ENCODE peak calls at places on chromosomes 6 and 20, in seven cellular contexts. One of them, this sample, is unnamed.

GRCh38 chr6:56739836-56740815 is 97.4 kb upstream of the DST start:
- DNase-seq in mesenchymal stem cell: no peak
- DNase-seq in mesendoderm: no peak
- DNase-seq in trophoblast cell: no peak
- DNase-seq in H1: no peak
- DNase-seq in neuronal stem cell: no peak
- DNase-seq in H9: no peak
- DNase-seq in this sample: no peak

GRCh38 chr20:16052406-16052805 is 520.8 kb downstream of the KIF16B start:
- DNase-seq in H9: no peak
- DNase-seq in neuronal stem cell: no peak
- DNase-seq in mesenchymal stem cell: no peak
- DNase-seq in trophoblast cell: no peak
- DNase-seq in mesendoderm: no peak
- DNase-seq in H1: no peak
- DNase-seq in this sample: no peak

GRCh38 chr6:31582230-31582601 is at the start of gene LTB:
- DNase-seq in neuronal stem cell: no peak
- DNase-seq in trophoblast cell: no peak
- DNase-seq in mesenchymal stem cell: no peak
- DNase-seq in H1: no peak
- DNase-seq in mesendoderm: no peak
- DNase-seq in H9: no peak
- DNase-seq in this sample: no peak

GRCh38 chr6:165606740-165607008 is 56.4 kb downstream of the PDE10A start:
- DNase-seq in H9: no peak
- DNase-seq in mesenchymal stem cell: no peak
- DNase-seq in neuronal stem cell: no peak
- DNase-seq in H1: no peak
- DNase-seq in trophoblast cell: peak
- DNase-seq in mesendoderm: no peak
- DNase-seq in this sample: no peak

GRCh38 chr20:57392512-57393271 is 1.5 kb downstream of the RBM38 start:
- DNase-seq in trophoblast cell: no peak
- DNase-seq in mesendoderm: no peak
- DNase-seq in H9: no peak
- DNase-seq in H1: no peak
- DNase-seq in mesenchymal stem cell: no peak
- DNase-seq in neuronal stem cell: no peak
- DNase-seq in this sample: no peak

GRCh38 chr6:63649847-63650265 is 14.3 kb downstream of the PHF3 start:
- DNase-seq in neuronal stem cell: no peak
- DNase-seq in trophoblast cell: no peak
- DNase-seq in H9: no peak
- DNase-seq in H1: no peak
- DNase-seq in mesenchymal stem cell: peak
- DNase-seq in mesendoderm: no peak
- DNase-seq in this sample: peak

GRCh38 chr6:14210077-14210476 is 92.5 kb downstream of the CD83 start:
- DNase-seq in H9: no peak
- DNase-seq in mesendoderm: no peak
- DNase-seq in trophoblast cell: no peak
- DNase-seq in H1: no peak
- DNase-seq in neuronal stem cell: no peak
- DNase-seq in mesenchymal stem cell: no peak
- DNase-seq in this sample: no peak

GRCh38 chr6:44077201-44077946 is 49.9 kb downstream of the MRPL14 start:
- DNase-seq in H1: no peak
- DNase-seq in mesenchymal stem cell: no peak
- DNase-seq in trophoblast cell: no peak
- DNase-seq in neuronal stem cell: no peak
- DNase-seq in H9: no peak
- DNase-seq in mesendoderm: no peak
- DNase-seq in this sample: no peak

GRCh38 chr6:157219201-157220200 is 103.8 kb downstream of the TMEM242 start:
- DNase-seq in neuronal stem cell: no peak
- DNase-seq in H1: no peak
- DNase-seq in H9: peak
- DNase-seq in mesendoderm: peak
- DNase-seq in trophoblast cell: no peak
- DNase-seq in mesenchymal stem cell: peak
- DNase-seq in this sample: peak

GRCh38 chr6:116928667-116929066 is 51.6 kb downstream of the RFX6 start:
- DNase-seq in neuronal stem cell: no peak
- DNase-seq in trophoblast cell: no peak
- DNase-seq in H9: no peak
- DNase-seq in mesendoderm: peak
- DNase-seq in H1: no peak
- DNase-seq in mesenchymal stem cell: no peak
- DNase-seq in this sample: no peak

GRCh38 chr6:32086661-32087573 is 22.2 kb downstream of the TNXB start:
- DNase-seq in H1: no peak
- DNase-seq in mesendoderm: no peak
- DNase-seq in neuronal stem cell: no peak
- DNase-seq in mesenchymal stem cell: peak
- DNase-seq in trophoblast cell: no peak
- DNase-seq in H9: no peak
- DNase-seq in this sample: peak

GRCh38 chr6:119566546-119567263 is 217.1 kb upstream of the MAN1A1 start:
- DNase-seq in H9: no peak
- DNase-seq in mesenchymal stem cell: no peak
- DNase-seq in H1: no peak
- DNase-seq in neuronal stem cell: no peak
- DNase-seq in mesendoderm: no peak
- DNase-seq in trophoblast cell: no peak
- DNase-seq in this sample: no peak

GRCh38 chr6:22071655-22072054 is 225.2 kb downstream of the PRL start:
- DNase-seq in mesendoderm: peak
- DNase-seq in H9: peak
- DNase-seq in neuronal stem cell: peak
- DNase-seq in mesenchymal stem cell: peak
- DNase-seq in H1: no peak
- DNase-seq in trophoblast cell: no peak
- DNase-seq in this sample: peak

GRCh38 chr20:16107172-16107870 is 465.9 kb downstream of the KIF16B start:
- DNase-seq in neuronal stem cell: no peak
- DNase-seq in mesendoderm: peak
- DNase-seq in mesenchymal stem cell: no peak
- DNase-seq in H1: no peak
- DNase-seq in H9: no peak
- DNase-seq in trophoblast cell: no peak
- DNase-seq in this sample: no peak

GRCh38 chr6:170160031-170160627 is 130.7 kb downstream of the DLL1 start:
- DNase-seq in H9: no peak
- DNase-seq in mesendoderm: peak
- DNase-seq in H1: no peak
- DNase-seq in mesenchymal stem cell: no peak
- DNase-seq in trophoblast cell: no peak
- DNase-seq in neuronal stem cell: no peak
- DNase-seq in this sample: no peak

GRCh38 chr20:57361517-57361916 is 10.5 kb downstream of the RAE1 start:
- DNase-seq in H9: no peak
- DNase-seq in trophoblast cell: peak
- DNase-seq in neuronal stem cell: no peak
- DNase-seq in mesendoderm: peak
- DNase-seq in mesenchymal stem cell: peak
- DNase-seq in H1: no peak
- DNase-seq in this sample: peak

GRCh38 chr20:31581391-31581790 is 23.7 kb upstream of the ID1 start:
- DNase-seq in H1: no peak
- DNase-seq in mesenchymal stem cell: no peak
- DNase-seq in H9: peak
- DNase-seq in neuronal stem cell: no peak
- DNase-seq in trophoblast cell: no peak
- DNase-seq in mesendoderm: no peak
- DNase-seq in this sample: no peak

GRCh38 chr20:24098886-24099285 is 110.3 kb upstream of the GGTLC1 start:
- DNase-seq in mesendoderm: no peak
- DNase-seq in H9: no peak
- DNase-seq in mesenchymal stem cell: no peak
- DNase-seq in trophoblast cell: peak
- DNase-seq in neuronal stem cell: no peak
- DNase-seq in H1: no peak
- DNase-seq in this sample: peak

GRCh38 chr6:28580484-28580883 is 54.8 kb downstream of the GPX5 start:
- DNase-seq in mesenchymal stem cell: no peak
- DNase-seq in neuronal stem cell: no peak
- DNase-seq in mesendoderm: no peak
- DNase-seq in trophoblast cell: no peak
- DNase-seq in H9: no peak
- DNase-seq in H1: no peak
- DNase-seq in this sample: no peak

GRCh38 chr6:65707134-65707826 is at the start of gene EYS:
- DNase-seq in H1: no peak
- DNase-seq in neuronal stem cell: no peak
- DNase-seq in trophoblast cell: no peak
- DNase-seq in mesendoderm: no peak
- DNase-seq in H9: no peak
- DNase-seq in mesenchymal stem cell: no peak
- DNase-seq in this sample: no peak

GRCh38 chr6:65706436-65706835 is 590 bp downstream of the EYS start:
- DNase-seq in mesendoderm: no peak
- DNase-seq in H9: no peak
- DNase-seq in mesenchymal stem cell: no peak
- DNase-seq in neuronal stem cell: no peak
- DNase-seq in H1: no peak
- DNase-seq in trophoblast cell: no peak
- DNase-seq in this sample: no peak

GRCh38 chr6:65701325-65701724 is 5.7 kb downstream of the EYS start:
- DNase-seq in H9: no peak
- DNase-seq in H1: no peak
- DNase-seq in trophoblast cell: no peak
- DNase-seq in mesendoderm: no peak
- DNase-seq in mesenchymal stem cell: no peak
- DNase-seq in neuronal stem cell: no peak
- DNase-seq in this sample: no peak
- H3K4ac ChIP-seq in H9: no peak
- H3K4ac ChIP-seq in H1: no peak
- H3K4ac ChIP-seq in trophoblast cell: no peak
- H3K4ac ChIP-seq in mesendoderm: no peak
- H3K4ac ChIP-seq in mesenchymal stem cell: no peak
- H3K4ac ChIP-seq in neuronal stem cell: no peak
- H3K4ac ChIP-seq in this sample: no peak

GRCh38 chr6:138107752-138108592 is 753 bp upstream of the PERP start:
- DNase-seq in neuronal stem cell: no peak
- DNase-seq in mesenchymal stem cell: no peak
- DNase-seq in H1: no peak
- DNase-seq in mesendoderm: peak
- DNase-seq in H9: peak
- DNase-seq in trophoblast cell: peak
- DNase-seq in this sample: no peak
- H3K4ac ChIP-seq in neuronal stem cell: no peak
- H3K4ac ChIP-seq in mesenchymal stem cell: peak
- H3K4ac ChIP-seq in H1: no peak
- H3K4ac ChIP-seq in mesendoderm: no peak
- H3K4ac ChIP-seq in H9: no peak
- H3K4ac ChIP-seq in trophoblast cell: no peak
- H3K4ac ChIP-seq in this sample: peak

GRCh38 chr6:142152731-142153130 is 5.7 kb downstream of the VTA1 start:
- DNase-seq in mesendoderm: no peak
- DNase-seq in trophoblast cell: no peak
- DNase-seq in H1: no peak
- DNase-seq in mesenchymal stem cell: peak
- DNase-seq in neuronal stem cell: no peak
- DNase-seq in H9: no peak
- DNase-seq in this sample: peak
- H3K4ac ChIP-seq in mesendoderm: no peak
- H3K4ac ChIP-seq in trophoblast cell: no peak
- H3K4ac ChIP-seq in H1: no peak
- H3K4ac ChIP-seq in mesenchymal stem cell: no peak
- H3K4ac ChIP-seq in neuronal stem cell: no peak
- H3K4ac ChIP-seq in H9: no peak
- H3K4ac ChIP-seq in this sample: no peak

DNA sequence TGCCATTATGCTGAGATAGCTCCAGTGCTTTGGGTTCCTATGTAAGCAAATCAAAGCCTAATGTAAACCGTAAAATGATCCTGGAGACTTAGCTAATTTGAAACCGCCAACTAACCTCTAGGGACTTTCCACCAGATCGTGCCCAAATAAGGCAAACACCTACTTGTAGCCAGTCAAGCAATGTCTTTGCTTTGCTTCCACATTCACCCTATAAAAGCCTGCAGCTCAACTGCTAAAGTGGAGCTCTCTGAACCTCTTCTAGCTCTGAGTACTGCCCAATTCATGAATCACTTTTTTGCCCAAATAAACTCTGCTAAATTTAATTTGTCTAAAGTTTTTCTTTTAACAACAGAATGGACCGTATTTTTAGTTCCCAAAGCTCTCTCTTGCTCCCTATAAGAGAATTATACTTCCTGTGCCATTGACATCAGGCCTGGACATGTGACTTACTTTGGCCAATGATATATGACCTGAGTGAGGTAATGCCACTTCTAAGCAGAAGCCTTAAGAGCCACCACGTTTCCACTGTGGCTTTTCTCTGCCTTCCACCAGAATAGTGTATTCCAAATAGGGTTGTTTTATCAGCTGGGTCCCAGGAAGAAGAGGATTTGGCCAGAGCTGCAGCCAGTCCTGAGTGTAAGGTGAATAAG is 34.8 kb upstream of the PSMF1 start:
- DNase-seq in mesenchymal stem cell: no peak
- DNase-seq in H1: no peak
- DNase-seq in H9: no peak
- DNase-seq in trophoblast cell: no peak
- DNase-seq in mesendoderm: no peak
- DNase-seq in neuronal stem cell: no peak
- DNase-seq in this sample: peak
- H3K4ac ChIP-seq in mesenchymal stem cell: no peak
- H3K4ac ChIP-seq in H1: no peak
- H3K4ac ChIP-seq in H9: no peak
- H3K4ac ChIP-seq in trophoblast cell: no peak
- H3K4ac ChIP-seq in mesendoderm: no peak
- H3K4ac ChIP-seq in neuronal stem cell: no peak
- H3K4ac ChIP-seq in this sample: no peak

DNA sequence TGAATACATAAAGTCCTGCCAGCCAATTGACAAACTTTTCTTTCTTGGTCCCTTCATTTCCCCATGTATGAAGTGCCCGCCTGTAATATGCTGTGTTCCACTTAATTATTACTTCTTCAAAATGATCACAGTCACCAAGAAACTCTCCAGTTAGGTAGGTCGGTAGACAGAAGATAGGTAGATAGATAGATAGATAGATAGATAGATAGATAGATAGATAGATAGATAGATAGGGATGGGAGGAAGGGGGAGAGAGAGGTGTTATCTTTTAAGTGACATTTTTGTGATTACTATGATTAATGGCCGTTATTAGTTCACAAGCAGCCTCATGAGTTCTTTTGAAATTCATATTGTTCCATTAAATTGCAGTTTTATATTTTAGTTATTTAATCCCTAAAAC is 79.5 kb upstream of the TPD52L1 start:
- DNase-seq in neuronal stem cell: no peak
- DNase-seq in mesendoderm: no peak
- DNase-seq in trophoblast cell: no peak
- DNase-seq in H9: no peak
- DNase-seq in mesenchymal stem cell: no peak
- DNase-seq in H1: no peak
- DNase-seq in this sample: no peak
- H3K4ac ChIP-seq in neuronal stem cell: no peak
- H3K4ac ChIP-seq in mesendoderm: no peak
- H3K4ac ChIP-seq in trophoblast cell: no peak
- H3K4ac ChIP-seq in H9: no peak
- H3K4ac ChIP-seq in mesenchymal stem cell: no peak
- H3K4ac ChIP-seq in H1: no peak
- H3K4ac ChIP-seq in this sample: no peak